ENCODE peak calls at places on chromosomes 11 and 22, in ten cellular contexts. C, H, N, E, J, Y, M, L, P and Z are unnamed samples.

GRCh38 chr11:110088535-110089344 is 4.5 kb upstream of the ZC3H12C start:
- DNase-seq in M (no peak), H (no peak), L (no peak), E (no peak), Y (no peak), J (no peak), C (no peak), N (no peak), P (no peak), Z (no peak)

GRCh38 chr22:26718905-26719304 is 61.5 kb downstream of the MIAT start:
- DNase-seq in C (peak), Y (no peak), L (no peak), M (no peak), N (no peak), H (no peak), J (peak), E (no peak), P (no peak), Z (no peak)

GRCh38 chr11:13434247-13435205 is 28.5 kb downstream of the BTBD10 start:
- DNase-seq in E (no peak), P (no peak), N (no peak), C (no peak), Y (no peak), M (no peak), J (no peak), H (no peak), L (no peak), Z (no peak)

GRCh38 chr22:37419916-37420655 is 7.2 kb downstream of the ELFN2 start:
- DNase-seq in N (no peak), E (no peak), H (peak), J (no peak), Y (no peak), L (no peak), C (no peak), M (peak), P (peak), Z (no peak)

GRCh38 chr11:119160151-119160550 is 8.4 kb upstream of the NLRX1 start:
- DNase-seq in N (no peak), L (no peak), M (no peak), H (no peak), E (no peak), C (no peak), P (no peak), Y (no peak), J (no peak), Z (no peak)

GRCh38 chr11:93869830-93870229 is 19.4 kb upstream of the VSTM5 start:
- DNase-seq in N (no peak), L (no peak), M (no peak), Y (no peak), J (no peak), H (no peak), C (no peak), P (no peak), E (no peak), Z (no peak)

GRCh38 chr22:27876684-27877083 is 42.4 kb downstream of the PITPNB start:
- DNase-seq in Y (no peak), C (no peak), L (no peak), E (no peak), J (no peak), M (no peak), N (no peak), P (no peak), H (no peak), Z (no peak)

GRCh38 chr11:110991621-110992355 is 253.7 kb upstream of the POU2AF2 start:
- DNase-seq in N (no peak), C (peak), J (peak), H (no peak), P (no peak), M (no peak), Y (no peak), E (no peak), L (no peak), Z (no peak)

GRCh38 chr22:44091021-44091721 is 67.1 kb downstream of the PARVB start:
- DNase-seq in H (peak), E (peak), Y (no peak), M (peak), C (no peak), P (peak), N (no peak), J (no peak), L (no peak), Z (no peak)

GRCh38 chr11:108647701-108648527 is 17.0 kb upstream of the DDX10 start:
- DNase-seq in M (peak), C (peak), H (peak), J (peak), Y (peak), E (peak), L (peak), N (peak), P (peak), Z (peak)

GRCh38 chr11:65920035-65920802 is 993 bp downstream of the DRAP1 start:
- DNase-seq in P (no peak), M (no peak), N (no peak), E (no peak), Y (peak), H (no peak), C (no peak), J (no peak), L (peak), Z (no peak)

GRCh38 chr22:17903564-17904295 is 120.6 kb downstream of the MICAL3 start:
- DNase-seq in Y (peak), P (peak), E (no peak), C (no peak), L (no peak), N (no peak), H (peak), M (no peak), J (no peak), Z (no peak)

GRCh38 chr22:46985507-46985882 is 223.0 kb downstream of the TBC1D22A start:
- DNase-seq in E (no peak), L (no peak), N (no peak), M (no peak), C (no peak), H (no peak), P (no peak), Y (no peak), J (no peak), Z (no peak)
- TF ChIP-seq CTCF in E (no peak), L (no peak), N (no peak), M (no peak), C (no peak), H (no peak), P (peak), Y (no peak), J (no peak), Z (no peak)

DNA sequence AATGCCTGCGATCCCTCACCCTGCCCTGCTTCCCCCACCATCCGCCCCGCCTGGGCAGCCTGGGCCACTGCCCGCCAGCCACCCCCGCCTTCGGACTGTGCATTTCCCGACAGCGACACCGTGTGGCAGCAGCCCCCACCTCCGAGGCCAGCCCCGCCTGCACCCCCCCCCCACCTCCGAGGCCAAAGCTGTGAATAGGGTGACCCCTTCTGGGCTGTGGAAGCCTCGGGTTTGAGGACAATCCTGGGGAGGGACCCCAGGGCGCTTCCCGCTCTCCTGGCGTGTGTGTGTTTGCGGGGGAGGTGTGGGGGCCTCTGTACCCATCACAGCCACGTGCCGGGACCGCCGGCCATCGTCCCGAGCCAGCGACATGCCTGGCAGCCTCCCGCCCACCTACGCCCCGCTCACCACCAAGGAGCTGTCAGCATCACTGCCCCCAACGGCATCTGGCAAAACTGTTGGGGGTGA is 33.8 kb upstream of the PPARA start:
- DNase-seq in N (peak), H (peak), M (peak), E (peak), P (peak), Y (peak), J (peak), L (peak), C (peak), Z (peak)
- TF ChIP-seq CTCF in N (peak), H (peak), M (peak), E (peak), P (peak), Y (peak), J (peak), L (peak), C (peak), Z (peak)

GRCh38 chr11:24155792-24156191 is 341.1 kb upstream of the LUZP2 start:
- DNase-seq in E (peak), M (no peak), C (no peak), J (no peak), Y (no peak), P (no peak), N (no peak), H (no peak), L (no peak), Z (no peak)
- TF ChIP-seq CTCF in E (peak), M (no peak), C (no peak), J (peak), Y (no peak), P (no peak), N (no peak), H (no peak), L (no peak), Z (no peak)

DNA sequence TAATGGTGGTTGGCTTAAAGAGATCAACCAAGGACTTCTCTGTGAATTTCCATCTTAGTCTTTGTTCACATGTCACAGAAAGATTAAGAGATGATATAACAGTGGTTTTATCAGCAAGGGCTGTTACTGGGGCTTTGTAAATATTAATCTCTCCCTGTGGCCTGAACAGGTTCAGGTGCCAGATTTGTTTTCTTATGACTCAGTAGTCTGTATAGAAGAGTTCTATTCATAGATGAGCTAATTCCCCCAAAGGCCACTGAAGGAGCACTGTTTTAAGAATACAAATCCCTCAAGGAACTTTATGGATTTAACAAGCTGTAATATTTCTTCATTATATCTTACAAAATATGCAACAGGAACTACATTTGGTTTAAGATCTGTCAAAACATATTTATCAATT is 50.4 kb downstream of the TCP11L1 start:
- DNase-seq in P (no peak), J (peak), M (peak), E (no peak), H (no peak), L (no peak), N (no peak), C (no peak), Y (no peak), Z (no peak)
- TF ChIP-seq CTCF in P (peak), J (no peak), M (no peak), E (no peak), H (no peak), L (no peak), N (no peak), C (no peak), Y (no peak), Z (no peak)

DNA sequence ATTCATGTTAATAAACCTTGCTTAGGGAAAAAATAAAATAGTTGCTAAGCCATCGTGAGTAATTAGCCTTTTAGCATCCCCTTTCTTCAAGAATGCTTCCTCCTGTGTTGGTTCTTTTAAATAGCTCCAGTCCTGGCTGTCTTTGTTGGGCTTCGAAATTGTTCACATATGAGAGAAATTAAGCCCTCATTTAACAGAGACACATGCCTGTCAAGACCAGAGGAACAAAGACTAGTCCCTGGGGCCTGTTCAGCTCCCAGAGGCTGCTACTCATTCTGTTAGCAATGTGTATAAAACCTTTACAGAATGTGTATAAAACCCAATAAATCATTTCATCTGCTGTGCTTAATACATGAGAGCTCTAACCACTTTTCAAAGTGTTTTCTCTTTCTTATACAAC is 186.4 kb downstream of the SOX6 start:
- DNase-seq in Y (no peak), H (peak), L (no peak), J (no peak), E (no peak), P (no peak), N (no peak), C (no peak), M (no peak), Z (no peak)
- TF ChIP-seq CTCF in Y (no peak), H (no peak), L (no peak), J (no peak), E (no peak), P (no peak), N (no peak), C (no peak), M (no peak), Z (no peak)